ENCODE peak calls at places on chromosomes 6 and 20, in seven cellular contexts. A, Q, P, N, R, C and X are unnamed samples. For H3K4me1, the result is how much of the 10 kb centered on the place peaks cover.

GRCh38 chr20:59400666-59401065 is 100.3 kb downstream of the EDN3 start:
- DNase-seq in A (no peak), Q (no peak), P (no peak), N (no peak), R (no peak), C (no peak), X (no peak)

GRCh38 chr6:112286010-112286409 is 31.6 kb upstream of the LAMA4 start:
- DNase-seq in A (no peak), Q (no peak), P (no peak), N (no peak), R (no peak), C (no peak), X (no peak)

GRCh38 chr20:17835240-17835940 is 133.2 kb downstream of the SNX5 start:
- DNase-seq in A (peak), Q (peak), P (peak), N (peak), R (peak), C (no peak), X (no peak)

GRCh38 chr6:56348578-56348977 is 101.2 kb upstream of the COL21A1 start:
- DNase-seq in A (no peak), Q (peak), P (no peak), N (no peak), R (no peak), C (no peak), X (no peak)

GRCh38 chr6:30885999-30886896 is 1.9 kb downstream of the DDR1 start:
- DNase-seq in A (peak), Q (peak), P (peak), N (no peak), R (peak), C (peak), X (peak)

GRCh38 chr6:89828988-89829590 is 591 bp upstream of the CASP8AP2 start:
- DNase-seq in A (peak), Q (no peak), P (no peak), N (no peak), R (no peak), C (no peak), X (no peak)

GRCh38 chr6:43970913-43971775 is 156.1 kb downstream of the MRPL14 start:
- DNase-seq in A (no peak), Q (peak), P (peak), N (no peak), R (peak), C (no peak), X (peak)

GRCh38 chr20:5504061-5504739 is 187.4 kb upstream of the PROKR2 start:
- DNase-seq in A (no peak), Q (no peak), P (peak), N (peak), R (peak), C (no peak), X (peak)

GRCh38 chr20:58651548-58651822 is 402 bp downstream of the STX16 start:
- DNase-seq in A (no peak), Q (no peak), P (peak), N (no peak), R (no peak), C (no peak), X (no peak)

DNA sequence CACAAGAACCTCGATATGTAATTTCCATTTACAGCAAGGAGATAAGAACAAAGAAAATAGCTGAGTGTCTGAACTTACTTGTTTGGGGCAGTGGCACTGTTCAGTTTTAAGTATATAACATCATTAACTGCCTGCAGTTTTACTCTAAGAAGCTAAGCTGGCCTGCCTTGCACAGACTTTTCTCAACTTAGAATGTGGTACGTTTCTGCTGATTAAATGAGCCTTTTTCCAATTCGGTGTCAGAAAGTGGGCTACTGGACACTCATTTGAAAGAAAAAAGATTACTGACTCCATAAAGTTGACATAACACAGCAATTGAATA is 2.1 kb downstream of the ZMYND8 start:
- DNase-seq in A (no peak), Q (no peak), P (no peak), N (no peak), R (no peak), C (no peak), X (no peak)
- H3K4me3 ChIP-seq in A (peak), Q (peak), P (no peak), N (no peak), R (no peak), C (peak), X (peak)

DNA sequence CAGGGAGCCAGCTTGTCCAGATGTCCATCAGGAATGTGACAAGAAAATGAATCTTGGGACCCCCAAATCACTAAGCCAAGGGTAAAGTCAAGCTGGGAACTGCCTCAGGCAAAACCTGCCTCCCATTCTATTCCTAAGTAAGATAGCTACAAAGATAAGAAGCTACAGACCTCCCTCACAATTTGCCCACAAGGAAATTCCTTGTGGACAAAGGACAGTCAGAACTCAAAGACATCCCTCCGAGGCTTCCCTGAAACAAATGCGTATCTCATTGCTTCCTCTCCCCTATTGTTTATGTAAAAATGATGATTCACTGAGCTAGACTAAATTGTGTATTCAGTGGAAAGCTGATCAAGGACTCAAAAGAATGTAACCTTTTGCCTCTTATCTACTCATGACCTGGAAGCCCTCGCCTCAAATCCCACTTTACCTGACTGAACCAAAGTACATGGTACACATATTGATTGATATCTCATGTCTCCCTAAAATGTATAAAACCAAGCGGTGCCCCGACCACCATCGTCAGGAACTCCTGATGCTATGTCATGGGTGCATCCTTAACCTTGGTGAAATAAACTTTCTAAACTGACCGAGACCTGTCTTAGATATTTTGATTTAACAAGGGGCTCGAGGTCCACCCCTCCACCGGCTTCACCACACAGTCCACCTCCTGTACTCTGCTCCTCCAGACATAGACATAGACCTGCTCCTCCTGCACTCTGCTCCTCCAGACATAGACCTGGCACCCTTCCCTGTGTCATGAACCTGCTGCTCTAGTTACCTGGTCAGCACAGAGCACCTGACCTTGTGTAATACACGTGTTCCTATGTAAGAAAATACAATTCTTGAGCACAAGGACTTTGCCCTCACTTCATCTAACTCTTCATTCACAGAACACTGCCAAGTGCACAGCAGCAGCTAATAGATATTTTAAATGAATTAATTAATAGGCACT is 81.4 kb downstream of the WDR27 start:
- DNase-seq in A (no peak), Q (peak), P (no peak), N (no peak), R (peak), C (no peak), X (no peak)
- H3K4me1 ChIP-seq in A (under half), Q (under half), P (under half), N (under half), R (under half), C (under half), X (under half)

DNA sequence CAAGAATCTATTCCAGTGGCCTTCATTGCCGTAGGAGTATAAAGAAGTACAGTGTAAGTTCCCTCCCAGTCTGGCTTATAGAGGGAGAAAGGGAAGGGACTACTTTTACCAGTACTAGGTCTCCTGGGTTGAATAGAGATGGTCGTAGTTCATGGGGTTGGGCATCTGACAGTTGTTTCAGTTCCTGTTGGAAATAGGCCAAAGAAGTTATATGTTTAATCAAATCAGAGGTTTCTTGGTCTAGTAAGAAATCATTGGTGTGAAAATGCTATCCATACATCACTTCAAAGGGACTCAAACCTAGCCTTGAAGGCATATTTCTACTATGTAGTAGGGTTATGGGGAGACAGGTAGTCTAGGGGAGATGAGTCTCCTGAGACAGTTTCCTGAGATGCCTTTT is 45.6 kb upstream of the MAN1A1 start:
- DNase-seq in A (no peak), Q (no peak), P (no peak), N (no peak), R (no peak), C (no peak), X (no peak)
- H3K4me3 ChIP-seq in A (no peak), Q (no peak), P (no peak), N (no peak), R (no peak), C (no peak), X (no peak)

GRCh38 chr20:57403216-57403615 is 12.0 kb downstream of the RBM38 start:
- DNase-seq in A (no peak), Q (no peak), P (no peak), N (no peak), R (no peak), C (no peak), X (no peak)
- H3K4me1 ChIP-seq in A (under half), Q (under half), P (under half), N (under half), R (under half), C (under half), X (under half)